ENCODE peak calls at places on chromosomes 1 and 21, in eight cellular contexts. One of them, this sample, is unnamed.

GRCh38 chr1:53737648-53738204 is 1.2 kb downstream of the GLIS1 start:
- DNase-seq in heart left ventricle: no peak
- DNase-seq in CD8-positive, alpha-beta memory T cell: no peak
- DNase-seq in stimulated activated CD4-positive, alpha-beta T cell treated with anti-CD3 and anti-CD28 coated beads, TNF-alpha, amount 100 ng/mL, for 1 hour: no peak
- DNase-seq in stromal cell of bone marrow: no peak
- DNase-seq in CMK: no peak
- DNase-seq in germinal center: no peak
- DNase-seq in aorta: no peak
- DNase-seq in this sample: no peak

GRCh38 chr1:185774384-185774783 is 40.2 kb downstream of the HMCN1 start:
- DNase-seq in heart left ventricle: no peak
- DNase-seq in CD8-positive, alpha-beta memory T cell: no peak
- DNase-seq in stimulated activated CD4-positive, alpha-beta T cell treated with anti-CD3 and anti-CD28 coated beads, TNF-alpha, amount 100 ng/mL, for 1 hour: no peak
- DNase-seq in stromal cell of bone marrow: no peak
- DNase-seq in CMK: no peak
- DNase-seq in germinal center: no peak
- DNase-seq in aorta: no peak
- DNase-seq in this sample: no peak

GRCh38 chr1:156862602-156863599 is 2.2 kb downstream of the NTRK1 start:
- DNase-seq in heart left ventricle: no peak
- DNase-seq in CD8-positive, alpha-beta memory T cell: no peak
- DNase-seq in stimulated activated CD4-positive, alpha-beta T cell treated with anti-CD3 and anti-CD28 coated beads, TNF-alpha, amount 100 ng/mL, for 1 hour: no peak
- DNase-seq in stromal cell of bone marrow: no peak
- DNase-seq in CMK: peak
- DNase-seq in germinal center: no peak
- DNase-seq in aorta: no peak
- DNase-seq in this sample: no peak

GRCh38 chr21:46307625-46308024 is 16.0 kb downstream of the C21orf58 start:
- DNase-seq in heart left ventricle: no peak
- DNase-seq in CD8-positive, alpha-beta memory T cell: no peak
- DNase-seq in stimulated activated CD4-positive, alpha-beta T cell treated with anti-CD3 and anti-CD28 coated beads, TNF-alpha, amount 100 ng/mL, for 1 hour: no peak
- DNase-seq in stromal cell of bone marrow: no peak
- DNase-seq in CMK: no peak
- DNase-seq in germinal center: no peak
- DNase-seq in aorta: no peak
- DNase-seq in this sample: no peak

GRCh38 chr21:38768385-38769071 is 37.2 kb upstream of the ETS2 start:
- DNase-seq in heart left ventricle: no peak
- DNase-seq in CD8-positive, alpha-beta memory T cell: peak
- DNase-seq in stimulated activated CD4-positive, alpha-beta T cell treated with anti-CD3 and anti-CD28 coated beads, TNF-alpha, amount 100 ng/mL, for 1 hour: no peak
- DNase-seq in stromal cell of bone marrow: peak
- DNase-seq in CMK: no peak
- DNase-seq in germinal center: no peak
- DNase-seq in aorta: no peak
- DNase-seq in this sample: no peak

GRCh38 chr1:78227705-78228260 is 182.0 kb downstream of the GIPC2 start:
- DNase-seq in heart left ventricle: no peak
- DNase-seq in CD8-positive, alpha-beta memory T cell: no peak
- DNase-seq in stimulated activated CD4-positive, alpha-beta T cell treated with anti-CD3 and anti-CD28 coated beads, TNF-alpha, amount 100 ng/mL, for 1 hour: no peak
- DNase-seq in stromal cell of bone marrow: no peak
- DNase-seq in CMK: no peak
- DNase-seq in germinal center: no peak
- DNase-seq in aorta: no peak
- DNase-seq in this sample: no peak

GRCh38 chr21:26965567-26966359 is 1.1 kb downstream of the ADAMTS5 start:
- DNase-seq in heart left ventricle: peak
- DNase-seq in CD8-positive, alpha-beta memory T cell: no peak
- DNase-seq in stimulated activated CD4-positive, alpha-beta T cell treated with anti-CD3 and anti-CD28 coated beads, TNF-alpha, amount 100 ng/mL, for 1 hour: no peak
- DNase-seq in stromal cell of bone marrow: no peak
- DNase-seq in CMK: no peak
- DNase-seq in germinal center: no peak
- DNase-seq in aorta: peak
- DNase-seq in this sample: peak

GRCh38 chr1:226548281-226549093 is at the start of gene STUM:
- DNase-seq in heart left ventricle: peak
- DNase-seq in CD8-positive, alpha-beta memory T cell: peak
- DNase-seq in stimulated activated CD4-positive, alpha-beta T cell treated with anti-CD3 and anti-CD28 coated beads, TNF-alpha, amount 100 ng/mL, for 1 hour: no peak
- DNase-seq in stromal cell of bone marrow: no peak
- DNase-seq in CMK: no peak
- DNase-seq in germinal center: peak
- DNase-seq in aorta: no peak
- DNase-seq in this sample: no peak

GRCh38 chr1:151703813-151704212 is 12.8 kb downstream of the CELF3 start:
- DNase-seq in heart left ventricle: no peak
- DNase-seq in CD8-positive, alpha-beta memory T cell: no peak
- DNase-seq in stimulated activated CD4-positive, alpha-beta T cell treated with anti-CD3 and anti-CD28 coated beads, TNF-alpha, amount 100 ng/mL, for 1 hour: no peak
- DNase-seq in stromal cell of bone marrow: no peak
- DNase-seq in CMK: no peak
- DNase-seq in germinal center: no peak
- DNase-seq in aorta: no peak
- DNase-seq in this sample: no peak

GRCh38 chr1:147748687-147749350 is 11.6 kb downstream of the GJA5 start:
- DNase-seq in heart left ventricle: peak
- DNase-seq in CD8-positive, alpha-beta memory T cell: no peak
- DNase-seq in stimulated activated CD4-positive, alpha-beta T cell treated with anti-CD3 and anti-CD28 coated beads, TNF-alpha, amount 100 ng/mL, for 1 hour: no peak
- DNase-seq in stromal cell of bone marrow: no peak
- DNase-seq in CMK: no peak
- DNase-seq in germinal center: no peak
- DNase-seq in aorta: no peak
- DNase-seq in this sample: no peak

GRCh38 chr1:55640708-55641473 is 425.7 kb upstream of the USP24 start:
- DNase-seq in heart left ventricle: peak
- DNase-seq in CD8-positive, alpha-beta memory T cell: peak
- DNase-seq in stimulated activated CD4-positive, alpha-beta T cell treated with anti-CD3 and anti-CD28 coated beads, TNF-alpha, amount 100 ng/mL, for 1 hour: peak
- DNase-seq in stromal cell of bone marrow: peak
- DNase-seq in CMK: peak
- DNase-seq in germinal center: peak
- DNase-seq in aorta: peak
- DNase-seq in this sample: peak

GRCh38 chr1:200075938-200076546 is 48.5 kb downstream of the NR5A2 start:
- DNase-seq in heart left ventricle: peak
- DNase-seq in CD8-positive, alpha-beta memory T cell: no peak
- DNase-seq in stimulated activated CD4-positive, alpha-beta T cell treated with anti-CD3 and anti-CD28 coated beads, TNF-alpha, amount 100 ng/mL, for 1 hour: no peak
- DNase-seq in stromal cell of bone marrow: peak
- DNase-seq in CMK: no peak
- DNase-seq in germinal center: no peak
- DNase-seq in aorta: no peak
- DNase-seq in this sample: no peak

GRCh38 chr1:193552274-193552673 is 365.9 kb upstream of the B3GALT2 start:
- DNase-seq in heart left ventricle: no peak
- DNase-seq in CD8-positive, alpha-beta memory T cell: no peak
- DNase-seq in stimulated activated CD4-positive, alpha-beta T cell treated with anti-CD3 and anti-CD28 coated beads, TNF-alpha, amount 100 ng/mL, for 1 hour: no peak
- DNase-seq in stromal cell of bone marrow: no peak
- DNase-seq in CMK: no peak
- DNase-seq in germinal center: no peak
- DNase-seq in aorta: no peak
- DNase-seq in this sample: no peak

GRCh38 chr1:169105434-169106094 is 926 bp upstream of the ATP1B1 start:
- DNase-seq in heart left ventricle: peak
- DNase-seq in CD8-positive, alpha-beta memory T cell: no peak
- DNase-seq in stimulated activated CD4-positive, alpha-beta T cell treated with anti-CD3 and anti-CD28 coated beads, TNF-alpha, amount 100 ng/mL, for 1 hour: peak
- DNase-seq in stromal cell of bone marrow: no peak
- DNase-seq in CMK: peak
- DNase-seq in germinal center: peak
- DNase-seq in aorta: peak
- DNase-seq in this sample: peak

GRCh38 chr1:171468120-171468790 is 17.1 kb upstream of the PRRC2C start:
- DNase-seq in heart left ventricle: no peak
- DNase-seq in CD8-positive, alpha-beta memory T cell: no peak
- DNase-seq in stimulated activated CD4-positive, alpha-beta T cell treated with anti-CD3 and anti-CD28 coated beads, TNF-alpha, amount 100 ng/mL, for 1 hour: no peak
- DNase-seq in stromal cell of bone marrow: peak
- DNase-seq in CMK: no peak
- DNase-seq in germinal center: no peak
- DNase-seq in aorta: no peak
- DNase-seq in this sample: no peak

GRCh38 chr1:154349121-154349520 is 23.8 kb downstream of the ATP8B2 start:
- DNase-seq in heart left ventricle: no peak
- DNase-seq in CD8-positive, alpha-beta memory T cell: no peak
- DNase-seq in stimulated activated CD4-positive, alpha-beta T cell treated with anti-CD3 and anti-CD28 coated beads, TNF-alpha, amount 100 ng/mL, for 1 hour: no peak
- DNase-seq in stromal cell of bone marrow: no peak
- DNase-seq in CMK: no peak
- DNase-seq in germinal center: peak
- DNase-seq in aorta: no peak
- DNase-seq in this sample: no peak

GRCh38 chr1:43587594-43587993 is 56.9 kb downstream of the PTPRF start:
- DNase-seq in heart left ventricle: peak
- DNase-seq in CD8-positive, alpha-beta memory T cell: no peak
- DNase-seq in stimulated activated CD4-positive, alpha-beta T cell treated with anti-CD3 and anti-CD28 coated beads, TNF-alpha, amount 100 ng/mL, for 1 hour: no peak
- DNase-seq in stromal cell of bone marrow: no peak
- DNase-seq in CMK: no peak
- DNase-seq in germinal center: no peak
- DNase-seq in aorta: no peak
- DNase-seq in this sample: no peak

GRCh38 chr1:222390181-222390580 is 157.7 kb downstream of the HHIPL2 start:
- DNase-seq in heart left ventricle: no peak
- DNase-seq in CD8-positive, alpha-beta memory T cell: no peak
- DNase-seq in stimulated activated CD4-positive, alpha-beta T cell treated with anti-CD3 and anti-CD28 coated beads, TNF-alpha, amount 100 ng/mL, for 1 hour: no peak
- DNase-seq in stromal cell of bone marrow: peak
- DNase-seq in CMK: no peak
- DNase-seq in germinal center: no peak
- DNase-seq in aorta: no peak
- DNase-seq in this sample: no peak